ENCODE peak calls at places on chromosome 20, in seven cellular contexts. D is cardiac muscle cell, K is K562, U is fibroblast of lung, S is aorta, G is uterus, V is psoas muscle. N is an unnamed sample.

GRCh38 chr20:40657526-40657925 is 31.5 kb downstream of the MAFB start:
- DNase-seq in D (no peak), K (no peak), U (no peak), S (no peak), G (no peak), V (no peak), N (no peak)

GRCh38 chr20:25720285-25720684 is 23.6 kb upstream of the ZNF337 start:
- DNase-seq in D (no peak), K (no peak), U (no peak), S (no peak), G (no peak), V (no peak), N (peak; percentile 41)

GRCh38 chr20:62365814-62366369 is 1.2 kb downstream of the LAMA5 start:
- DNase-seq in D (peak; percentile 55), K (peak; percentile 88), U (no peak), S (peak; percentile 66), G (no peak), V (peak; percentile 54), N (peak; percentile 86)

GRCh38 chr20:59416916-59417315 is 116.5 kb downstream of the EDN3 start:
- DNase-seq in D (no peak), K (no peak), U (no peak), S (no peak), G (no peak), V (no peak), N (no peak)

GRCh38 chr20:25274891-25275812 is 27.3 kb downstream of the PYGB start:
- DNase-seq in D (no peak), K (no peak), U (no peak), S (peak; percentile 41), G (peak; percentile 13), V (peak; percentile 71), N (peak; percentile 20)

GRCh38 chr20:9413001-9413400 is 101.4 kb upstream of the LAMP5 start:
- DNase-seq in D (no peak), K (no peak), U (no peak), S (no peak), G (no peak), V (peak; percentile 42), N (no peak)

GRCh38 chr20:35768731-35769664 is 2.8 kb upstream of the PHF20 start:
- DNase-seq in D (peak; percentile 72), K (peak; percentile 69), U (peak; percentile 99), S (peak; percentile 96), G (peak; percentile 98), V (peak; percentile 99), N (peak; percentile 93)

GRCh38 chr20:10077081-10077471 is 42.3 kb downstream of the ANKEF1 start:
- DNase-seq in D (no peak), K (peak; percentile 7), U (no peak), S (no peak), G (no peak), V (no peak), N (no peak)

GRCh38 chr20:796916-797315 is 28.6 kb upstream of the SLC52A3 start:
- DNase-seq in D (no peak), K (no peak), U (no peak), S (no peak), G (no peak), V (no peak), N (no peak)

GRCh38 chr20:59537991-59538390 is 66.3 kb upstream of the PHACTR3 start:
- DNase-seq in D (no peak), K (no peak), U (no peak), S (no peak), G (no peak), V (no peak), N (no peak)

GRCh38 chr20:46268131-46268611 is 40.1 kb downstream of the CDH22 start:
- DNase-seq in D (no peak), K (no peak), U (no peak), S (no peak), G (peak; percentile 23), V (no peak), N (no peak)

GRCh38 chr20:31604567-31605030 is 490 bp upstream of the ID1 start:
- DNase-seq in D (peak; percentile 53), K (no peak), U (no peak), S (no peak), G (no peak), V (no peak), N (no peak)

GRCh38 chr20:2303693-2304092 is 7.9 kb downstream of the TGM3 start:
- DNase-seq in D (no peak), K (no peak), U (no peak), S (no peak), G (no peak), V (no peak), N (no peak)

GRCh38 chr20:31538327-31538726 is 24.1 kb downstream of the HM13 start:
- DNase-seq in D (no peak), K (no peak), U (no peak), S (no peak), G (no peak), V (no peak), N (no peak)

GRCh38 chr20:14820771-14821170 is 483.4 kb upstream of the FLRT3 start:
- DNase-seq in D (no peak), K (no peak), U (no peak), S (no peak), G (no peak), V (no peak), N (no peak)

GRCh38 chr20:49846206-49846807 is 33.7 kb downstream of the SLC9A8 start:
- DNase-seq in D (peak; percentile 71), K (peak; percentile 76), U (peak; percentile 64), S (no peak), G (no peak), V (no peak), N (no peak)

GRCh38 chr20:23404196-23404595 is 17.1 kb downstream of the NAPB start:
- DNase-seq in D (no peak), K (no peak), U (peak; percentile 36), S (no peak), G (no peak), V (no peak), N (no peak)

GRCh38 chr20:48600470-48600945 is 227.3 kb downstream of the PREX1 start:
- DNase-seq in D (no peak), K (no peak), U (no peak), S (no peak), G (no peak), V (peak; percentile 10), N (no peak)

GRCh38 chr20:45044084-45044573 is 56.8 kb downstream of the KCNS1 start:
- DNase-seq in D (peak; percentile 79), K (peak; percentile 73), U (peak; percentile 89), S (no peak), G (no peak), V (no peak), N (no peak)

GRCh38 chr20:1331801-1332453 is 3.0 kb upstream of the SDCBP2 start:
- DNase-seq in D (no peak), K (no peak), U (no peak), S (no peak), G (no peak), V (no peak), N (no peak)

GRCh38 chr20:1664911-1665310 is 7.3 kb upstream of the SIRPG start:
- DNase-seq in D (no peak), K (no peak), U (no peak), S (no peak), G (no peak), V (no peak), N (no peak)

GRCh38 chr20:51678041-51678697 is 90.0 kb downstream of the ATP9A start:
- DNase-seq in D (no peak), K (no peak), U (no peak), S (no peak), G (peak; percentile 30), V (peak; percentile 60), N (no peak)

GRCh38 chr20:61233590-61233989 is 18.5 kb upstream of the CDH4 start:
- DNase-seq in D (no peak), K (no peak), U (no peak), S (no peak), G (no peak), V (no peak), N (no peak)

GRCh38 chr20:51460569-51461265 is 81.8 kb downstream of the NFATC2 start:
- DNase-seq in D (no peak), K (no peak), U (no peak), S (no peak), G (no peak), V (no peak), N (no peak)

GRCh38 chr20:36141310-36141709 is 13.2 kb upstream of the EPB41L1 start:
- DNase-seq in D (no peak), K (no peak), U (no peak), S (no peak), G (no peak), V (no peak), N (no peak)

GRCh38 chr20:21509079-21509596 is 4.7 kb downstream of the NKX2-2 start:
- DNase-seq in D (no peak), K (no peak), U (no peak), S (no peak), G (no peak), V (no peak), N (no peak)
- H3K4me3 ChIP-seq in D (no peak overlapping the region), K (no peak overlapping the region), U (no peak overlapping the region), S (no peak overlapping the region), G (no peak overlapping the region), V (no peak overlapping the region), N (no peak overlapping the region)

DNA sequence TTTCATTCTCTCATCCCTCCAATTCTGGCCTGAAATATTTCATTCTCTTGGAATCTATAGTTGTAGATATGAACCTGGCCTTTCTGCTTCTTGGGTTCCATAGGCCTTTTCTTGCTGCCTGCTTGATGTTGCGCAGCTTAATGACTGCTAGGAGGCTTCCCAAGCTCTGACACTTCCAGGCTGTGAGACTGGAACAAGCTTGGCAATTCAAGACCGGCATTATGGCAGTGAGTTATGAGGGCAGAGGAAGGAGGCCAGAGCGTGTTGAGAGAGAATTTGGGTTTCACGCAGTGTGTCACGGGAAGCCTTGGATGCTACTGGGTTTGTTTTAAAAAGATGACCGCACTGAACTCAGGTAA is 948 bp upstream of the DNAJC5 start:
- DNase-seq in D (no peak), K (no peak), U (peak; percentile 20), S (no peak), G (no peak), V (no peak), N (no peak)
- H3K4me3 ChIP-seq in D (peak overlapping the region; percentile 55), K (peak overlapping the region; percentile 61), U (peak overlapping the region; percentile 66), S (no peak overlapping the region), G (peak overlapping the region; percentile 41), V (peak overlapping the region; percentile 70), N (peak overlapping the region; percentile 67)

DNA sequence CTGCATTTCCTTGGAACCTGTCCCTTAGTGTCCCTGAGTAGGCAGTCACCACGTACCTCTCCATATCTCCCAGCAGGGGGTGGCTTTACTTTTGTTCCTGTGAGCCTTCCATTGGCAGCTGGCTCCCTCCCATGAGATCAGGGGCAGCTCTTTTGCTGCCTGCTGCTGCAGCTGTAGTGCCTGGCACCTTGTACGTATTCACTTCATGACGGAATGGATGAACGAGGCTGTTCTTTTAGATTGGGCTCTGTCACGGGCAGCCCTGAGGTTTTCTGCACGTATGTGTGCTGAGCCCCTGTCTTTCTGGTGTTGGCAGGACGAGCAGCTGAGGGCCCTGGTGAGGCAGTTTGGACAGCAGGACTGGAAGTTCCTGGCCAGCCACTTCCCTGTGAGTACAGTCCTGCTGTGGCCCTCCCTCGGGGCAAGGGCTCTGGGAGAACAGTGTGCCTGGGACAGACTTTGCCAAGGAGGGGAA is 14.6 kb downstream of the MYBL2 start:
- DNase-seq in D (peak; percentile 30), K (peak; percentile 20), U (no peak), S (no peak), G (no peak), V (no peak), N (no peak)
- H3K4me3 ChIP-seq in D (no peak overlapping the region), K (no peak overlapping the region), U (no peak overlapping the region), S (no peak overlapping the region), G (no peak overlapping the region), V (no peak overlapping the region), N (no peak overlapping the region)

DNA sequence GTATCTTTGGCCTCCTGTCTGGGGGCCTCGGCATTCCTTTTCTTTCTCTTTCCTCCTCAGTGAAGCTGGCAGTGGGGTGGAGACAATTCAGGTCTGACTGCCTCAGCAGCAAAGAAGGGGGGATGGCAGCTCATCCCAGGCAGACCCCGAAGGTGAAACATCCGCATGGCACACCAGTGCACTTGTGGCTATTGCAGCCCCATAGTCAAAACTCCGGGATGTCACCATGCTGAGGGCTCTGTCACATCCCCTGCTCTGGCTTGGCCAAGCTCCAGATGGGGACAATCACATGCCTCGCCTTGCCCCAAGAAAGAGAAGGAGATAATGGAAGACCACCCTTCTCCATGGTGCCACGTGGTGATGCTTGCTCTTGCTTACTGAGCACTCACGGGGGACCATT is 60.2 kb downstream of the RBM38 start:
- DNase-seq in D (no peak), K (no peak), U (no peak), S (no peak), G (no peak), V (no peak), N (no peak)
- H3K4me3 ChIP-seq in D (no peak overlapping the region), K (no peak overlapping the region), U (no peak overlapping the region), S (no peak overlapping the region), G (no peak overlapping the region), V (no peak overlapping the region), N (no peak overlapping the region)